ENCODE peak calls at places on chromosomes 2 and 18, in five cellular contexts. One of them, this sample, is unnamed.

GRCh38 chr2:240143801-240144648 is 3.6 kb upstream of the OTOS start:
- DNase-seq in astrocyte of the spinal cord: peak
- DNase-seq in GM20000: peak
- DNase-seq in prostate gland: peak
- DNase-seq in H9: peak
- DNase-seq in this sample: peak

GRCh38 chr2:147998203-147998602 is 22.3 kb downstream of the ORC4 start:
- DNase-seq in astrocyte of the spinal cord: no peak
- DNase-seq in GM20000: no peak
- DNase-seq in prostate gland: no peak
- DNase-seq in H9: no peak
- DNase-seq in this sample: no peak

GRCh38 chr2:223681125-223681524 is 79.0 kb upstream of the SCG2 start:
- DNase-seq in astrocyte of the spinal cord: no peak
- DNase-seq in GM20000: no peak
- DNase-seq in prostate gland: no peak
- DNase-seq in H9: no peak
- DNase-seq in this sample: no peak

GRCh38 chr2:53715568-53715967 is 52.0 kb upstream of the CHAC2 start:
- DNase-seq in astrocyte of the spinal cord: peak
- DNase-seq in GM20000: no peak
- DNase-seq in prostate gland: no peak
- DNase-seq in H9: no peak
- DNase-seq in this sample: no peak

GRCh38 chr18:59606193-59607175 is 90.7 kb downstream of the CCBE1 start:
- DNase-seq in astrocyte of the spinal cord: peak
- DNase-seq in GM20000: no peak
- DNase-seq in prostate gland: no peak
- DNase-seq in H9: no peak
- DNase-seq in this sample: no peak

GRCh38 chr2:137185378-137186078 is 420.2 kb downstream of the THSD7B start:
- DNase-seq in astrocyte of the spinal cord: peak
- DNase-seq in GM20000: no peak
- DNase-seq in prostate gland: no peak
- DNase-seq in H9: no peak
- DNase-seq in this sample: no peak

GRCh38 chr2:124542932-124543640 is 518.0 kb downstream of the CNTNAP5 start:
- DNase-seq in astrocyte of the spinal cord: no peak
- DNase-seq in GM20000: no peak
- DNase-seq in prostate gland: no peak
- DNase-seq in H9: no peak
- DNase-seq in this sample: no peak

GRCh38 chr18:27600245-27600644 is 415.1 kb upstream of the CHST9 start:
- DNase-seq in astrocyte of the spinal cord: no peak
- DNase-seq in GM20000: no peak
- DNase-seq in prostate gland: no peak
- DNase-seq in H9: no peak
- DNase-seq in this sample: no peak

GRCh38 chr2:101188683-101189405 is 37.7 kb upstream of the TBC1D8 start:
- DNase-seq in astrocyte of the spinal cord: peak
- DNase-seq in GM20000: no peak
- DNase-seq in prostate gland: no peak
- DNase-seq in H9: peak
- DNase-seq in this sample: peak

GRCh38 chr2:30236591-30237245 is 5.4 kb downstream of the LBH start:
- DNase-seq in astrocyte of the spinal cord: no peak
- DNase-seq in GM20000: no peak
- DNase-seq in prostate gland: no peak
- DNase-seq in H9: peak
- DNase-seq in this sample: no peak

GRCh38 chr18:9539283-9539682 is 64.0 kb downstream of the RALBP1 start:
- DNase-seq in astrocyte of the spinal cord: peak
- DNase-seq in GM20000: no peak
- DNase-seq in prostate gland: no peak
- DNase-seq in H9: no peak
- DNase-seq in this sample: no peak

GRCh38 chr2:96095116-96095636 is 21.2 kb downstream of the ADRA2B start:
- DNase-seq in astrocyte of the spinal cord: no peak
- DNase-seq in GM20000: no peak
- DNase-seq in prostate gland: no peak
- DNase-seq in H9: no peak
- DNase-seq in this sample: no peak

GRCh38 chr2:36483290-36483689 is 114.7 kb downstream of the FEZ2 start:
- DNase-seq in astrocyte of the spinal cord: no peak
- DNase-seq in GM20000: no peak
- DNase-seq in prostate gland: no peak
- DNase-seq in H9: no peak
- DNase-seq in this sample: no peak

GRCh38 chr18:1294229-1294628 is 389.6 kb downstream of the ADCYAP1 start:
- DNase-seq in astrocyte of the spinal cord: no peak
- DNase-seq in GM20000: no peak
- DNase-seq in prostate gland: no peak
- DNase-seq in H9: no peak
- DNase-seq in this sample: no peak

GRCh38 chr2:156818944-156819343 is 382.8 kb downstream of the GPD2 start:
- DNase-seq in astrocyte of the spinal cord: peak
- DNase-seq in GM20000: no peak
- DNase-seq in prostate gland: no peak
- DNase-seq in H9: no peak
- DNase-seq in this sample: no peak

GRCh38 chr2:165593081-165593480 is 123.6 kb downstream of the CSRNP3 start:
- DNase-seq in astrocyte of the spinal cord: no peak
- DNase-seq in GM20000: no peak
- DNase-seq in prostate gland: no peak
- DNase-seq in H9: no peak
- DNase-seq in this sample: no peak

GRCh38 chr2:112700004-112700667 is 20.7 kb upstream of the NT5DC4 start:
- DNase-seq in astrocyte of the spinal cord: no peak
- DNase-seq in GM20000: no peak
- DNase-seq in prostate gland: no peak
- DNase-seq in H9: no peak
- DNase-seq in this sample: no peak

GRCh38 chr2:25251032-25251460 is 82.7 kb upstream of the POMC start:
- DNase-seq in astrocyte of the spinal cord: no peak
- DNase-seq in GM20000: peak
- DNase-seq in prostate gland: no peak
- DNase-seq in H9: no peak
- DNase-seq in this sample: no peak

GRCh38 chr2:155368934-155369333 is 670.4 kb downstream of the KCNJ3 start:
- DNase-seq in astrocyte of the spinal cord: peak
- DNase-seq in GM20000: no peak
- DNase-seq in prostate gland: no peak
- DNase-seq in H9: no peak
- DNase-seq in this sample: no peak

GRCh38 chr18:25815659-25816058 is 274.8 kb downstream of the SS18 start:
- DNase-seq in astrocyte of the spinal cord: peak
- DNase-seq in GM20000: no peak
- DNase-seq in prostate gland: no peak
- DNase-seq in H9: no peak
- DNase-seq in this sample: no peak

GRCh38 chr18:63868546-63868945 is 19.0 kb upstream of the SERPINB2 start:
- DNase-seq in astrocyte of the spinal cord: no peak
- DNase-seq in GM20000: no peak
- DNase-seq in prostate gland: no peak
- DNase-seq in H9: no peak
- DNase-seq in this sample: no peak

GRCh38 chr2:23418490-23418911 is 33.5 kb downstream of the KLHL29 start:
- DNase-seq in astrocyte of the spinal cord: peak
- DNase-seq in GM20000: no peak
- DNase-seq in prostate gland: no peak
- DNase-seq in H9: no peak
- DNase-seq in this sample: no peak

GRCh38 chr2:227095346-227095745 is 68.7 kb downstream of the COL4A4 start:
- DNase-seq in astrocyte of the spinal cord: no peak
- DNase-seq in GM20000: no peak
- DNase-seq in prostate gland: no peak
- DNase-seq in H9: no peak
- DNase-seq in this sample: peak

GRCh38 chr2:226712941-226713340 is 86.7 kb downstream of the IRS1 start:
- DNase-seq in astrocyte of the spinal cord: no peak
- DNase-seq in GM20000: no peak
- DNase-seq in prostate gland: no peak
- DNase-seq in H9: no peak
- DNase-seq in this sample: no peak

GRCh38 chr2:10279946-10280463 is 22.7 kb upstream of the HPCAL1 start:
- DNase-seq in astrocyte of the spinal cord: no peak
- DNase-seq in GM20000: no peak
- DNase-seq in prostate gland: no peak
- DNase-seq in H9: no peak
- DNase-seq in this sample: no peak

GRCh38 chr18:5853253-5853652 is 42.1 kb downstream of the TMEM200C start:
- DNase-seq in astrocyte of the spinal cord: no peak
- DNase-seq in GM20000: no peak
- DNase-seq in prostate gland: no peak
- DNase-seq in H9: no peak
- DNase-seq in this sample: no peak

GRCh38 chr18:5851998-5852397 is 43.3 kb downstream of the TMEM200C start:
- DNase-seq in astrocyte of the spinal cord: no peak
- DNase-seq in GM20000: no peak
- DNase-seq in prostate gland: no peak
- DNase-seq in H9: no peak
- DNase-seq in this sample: no peak
- TF ChIP-seq CTCF in astrocyte of the spinal cord: peak
- TF ChIP-seq CTCF in GM20000: no peak
- TF ChIP-seq CTCF in prostate gland: no peak
- TF ChIP-seq CTCF in H9: peak
- TF ChIP-seq CTCF in this sample: no peak

GRCh38 chr2:127525692-127526141 is 572 bp downstream of the IWS1 start:
- DNase-seq in astrocyte of the spinal cord: peak
- DNase-seq in GM20000: peak
- DNase-seq in prostate gland: no peak
- DNase-seq in H9: no peak
- DNase-seq in this sample: peak

GRCh38 chr2:127523269-127523930 is 2.9 kb downstream of the IWS1 start:
- DNase-seq in astrocyte of the spinal cord: no peak
- DNase-seq in GM20000: no peak
- DNase-seq in prostate gland: no peak
- DNase-seq in H9: no peak
- DNase-seq in this sample: no peak

GRCh38 chr2:127528487-127528886 is 2.2 kb upstream of the IWS1 start:
- DNase-seq in astrocyte of the spinal cord: no peak
- DNase-seq in GM20000: no peak
- DNase-seq in prostate gland: no peak
- DNase-seq in H9: no peak
- DNase-seq in this sample: no peak

GRCh38 chr2:127526940-127527804 is 883 bp upstream of the IWS1 start:
- DNase-seq in astrocyte of the spinal cord: no peak
- DNase-seq in GM20000: peak
- DNase-seq in prostate gland: peak
- DNase-seq in H9: no peak
- DNase-seq in this sample: no peak

DNA sequence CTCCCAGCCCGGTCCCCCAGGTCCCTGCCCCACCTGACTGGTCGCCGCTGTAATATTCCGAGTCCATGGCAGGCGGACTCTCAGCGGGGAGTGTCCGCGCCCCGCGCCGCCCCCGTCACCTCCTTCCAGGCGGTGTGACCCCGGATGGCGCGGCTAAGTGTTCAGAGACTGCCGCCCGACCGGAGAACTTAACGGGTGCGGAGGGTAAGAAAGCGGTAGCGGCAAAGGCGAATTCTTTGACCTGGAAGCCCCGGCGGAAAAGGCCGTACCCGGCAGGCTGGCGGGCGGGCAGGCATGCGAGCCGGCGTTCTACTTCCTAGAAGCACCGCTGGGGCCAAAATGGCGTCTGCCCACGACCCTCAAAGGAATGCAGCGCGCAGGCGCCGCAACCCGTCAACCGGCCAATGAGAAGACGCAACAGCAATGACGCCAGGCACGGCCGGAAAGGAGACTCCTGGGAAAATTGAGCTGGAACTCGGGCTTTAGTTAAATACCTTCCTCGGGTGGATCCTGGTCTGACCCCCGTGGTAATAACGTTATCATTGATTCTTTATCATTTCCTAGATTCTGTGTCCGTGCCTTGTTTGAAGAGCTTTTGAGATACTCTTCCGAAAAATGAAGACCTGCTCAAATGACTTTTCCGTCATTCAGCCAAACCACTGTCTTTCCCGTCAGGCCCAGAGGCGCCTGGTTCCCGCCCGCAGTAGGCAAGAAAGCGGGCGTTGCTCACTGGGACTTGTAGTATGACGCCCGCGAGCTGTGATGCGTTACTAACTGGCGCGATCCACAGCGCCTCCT is at the start of gene IWS1:
- DNase-seq in astrocyte of the spinal cord: peak
- DNase-seq in GM20000: peak
- DNase-seq in prostate gland: peak
- DNase-seq in H9: peak
- DNase-seq in this sample: peak
- TF ChIP-seq CTCF in astrocyte of the spinal cord: peak
- TF ChIP-seq CTCF in GM20000: no peak
- TF ChIP-seq CTCF in prostate gland: peak
- TF ChIP-seq CTCF in H9: no peak
- TF ChIP-seq CTCF in this sample: no peak

GRCh38 chr2:15149063-15149462 is 412.1 kb downstream of the NBAS start:
- DNase-seq in astrocyte of the spinal cord: no peak
- DNase-seq in GM20000: no peak
- DNase-seq in prostate gland: no peak
- DNase-seq in H9: no peak
- DNase-seq in this sample: no peak

GRCh38 chr2:15142069-15142689 is 419.0 kb downstream of the NBAS start:
- DNase-seq in astrocyte of the spinal cord: no peak
- DNase-seq in GM20000: peak
- DNase-seq in prostate gland: peak
- DNase-seq in H9: no peak
- DNase-seq in this sample: peak

GRCh38 chr2:15145919-15146318 is 415.2 kb downstream of the NBAS start:
- DNase-seq in astrocyte of the spinal cord: no peak
- DNase-seq in GM20000: no peak
- DNase-seq in prostate gland: no peak
- DNase-seq in H9: no peak
- DNase-seq in this sample: no peak

GRCh38 chr2:15145046-15145817 is 415.9 kb downstream of the NBAS start:
- DNase-seq in astrocyte of the spinal cord: no peak
- DNase-seq in GM20000: no peak
- DNase-seq in prostate gland: no peak
- DNase-seq in H9: no peak
- DNase-seq in this sample: no peak

GRCh38 chr2:15146960-15147359 is 414.2 kb downstream of the NBAS start:
- DNase-seq in astrocyte of the spinal cord: no peak
- DNase-seq in GM20000: no peak
- DNase-seq in prostate gland: no peak
- DNase-seq in H9: no peak
- DNase-seq in this sample: no peak
- TF ChIP-seq CTCF in astrocyte of the spinal cord: no peak
- TF ChIP-seq CTCF in GM20000: no peak
- TF ChIP-seq CTCF in prostate gland: no peak
- TF ChIP-seq CTCF in H9: peak
- TF ChIP-seq CTCF in this sample: no peak

DNA sequence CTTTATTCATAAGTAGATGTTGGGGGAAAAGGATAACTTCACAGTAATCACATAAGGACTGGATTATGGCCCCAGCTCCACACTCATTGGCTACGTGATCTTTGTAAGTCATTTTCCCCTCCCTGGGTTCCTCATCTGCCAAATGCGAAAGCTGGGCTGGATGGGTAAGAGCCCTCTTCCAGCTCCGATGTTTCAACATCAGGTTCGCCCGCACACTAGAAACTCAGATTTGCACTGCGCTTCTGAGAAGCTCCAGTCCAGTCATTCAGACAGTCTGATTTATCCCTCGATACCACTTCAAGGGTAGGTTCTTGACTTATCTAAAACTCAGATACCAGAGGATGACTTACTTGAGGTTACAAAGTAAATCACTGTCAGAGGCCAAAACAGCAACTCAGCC is 31.0 kb upstream of the RMDN2 start:
- DNase-seq in astrocyte of the spinal cord: no peak
- DNase-seq in GM20000: no peak
- DNase-seq in prostate gland: no peak
- DNase-seq in H9: no peak
- DNase-seq in this sample: no peak
- TF ChIP-seq CTCF in astrocyte of the spinal cord: no peak
- TF ChIP-seq CTCF in GM20000: no peak
- TF ChIP-seq CTCF in prostate gland: no peak
- TF ChIP-seq CTCF in H9: no peak
- TF ChIP-seq CTCF in this sample: no peak